ENCODE peak calls at places on chromosomes 3 and 15, in four cellular contexts. F, P, O and V are unnamed samples.

GRCh38 chr3:46860381-46861292 is 2.6 kb downstream of the MYL3 start:
- DNase-seq in F (no peak), P (no peak), O (no peak), V (peak)

GRCh38 chr15:56495050-56495449 is 30.1 kb upstream of the MNS1 start:
- DNase-seq in F (no peak), P (no peak), O (no peak), V (no peak)

GRCh38 chr3:77795013-77795412 is 755.1 kb downstream of the ROBO2 start:
- DNase-seq in F (no peak), P (no peak), O (no peak), V (peak)

GRCh38 chr3:169026543-169027181 is 636.9 kb downstream of the MECOM start:
- DNase-seq in F (no peak), P (no peak), O (no peak), V (no peak)

GRCh38 chr15:95259513-95259912 is 1028.2 kb downstream of the MCTP2 start:
- DNase-seq in F (peak), P (peak), O (no peak), V (peak)

GRCh38 chr3:184186902-184187207 is 856 bp downstream of the ABCF3 start:
- DNase-seq in F (no peak), P (no peak), O (no peak), V (no peak)

GRCh38 chr3:189530822-189531221 is 100.4 kb upstream of the TP63 start:
- DNase-seq in F (no peak), P (no peak), O (no peak), V (no peak)

GRCh38 chr3:139355502-139355901 is 11.7 kb downstream of the MRPS22 start:
- DNase-seq in F (no peak), P (no peak), O (no peak), V (no peak)

GRCh38 chr3:159417761-159418160 is 570.9 kb upstream of the IL12A start:
- DNase-seq in F (no peak), P (no peak), O (no peak), V (no peak)

GRCh38 chr3:71127463-71128243 is 455.9 kb downstream of the FOXP1 start:
- DNase-seq in F (no peak), P (no peak), O (no peak), V (no peak)

GRCh38 chr3:134381836-134382442 is 7.7 kb upstream of the AMOTL2 start:
- DNase-seq in F (peak), P (no peak), O (no peak), V (no peak)

GRCh38 chr15:32700501-32701150 is 17.2 kb upstream of the GREM1 start:
- DNase-seq in F (no peak), P (no peak), O (no peak), V (peak)

GRCh38 chr3:24137354-24137753 is 192.3 kb downstream of the NR1D2 start:
- DNase-seq in F (no peak), P (no peak), O (no peak), V (no peak)

GRCh38 chr3:194691481-194692281 is 6.0 kb downstream of the FAM43A start:
- DNase-seq in F (no peak), P (no peak), O (no peak), V (no peak)

DNA sequence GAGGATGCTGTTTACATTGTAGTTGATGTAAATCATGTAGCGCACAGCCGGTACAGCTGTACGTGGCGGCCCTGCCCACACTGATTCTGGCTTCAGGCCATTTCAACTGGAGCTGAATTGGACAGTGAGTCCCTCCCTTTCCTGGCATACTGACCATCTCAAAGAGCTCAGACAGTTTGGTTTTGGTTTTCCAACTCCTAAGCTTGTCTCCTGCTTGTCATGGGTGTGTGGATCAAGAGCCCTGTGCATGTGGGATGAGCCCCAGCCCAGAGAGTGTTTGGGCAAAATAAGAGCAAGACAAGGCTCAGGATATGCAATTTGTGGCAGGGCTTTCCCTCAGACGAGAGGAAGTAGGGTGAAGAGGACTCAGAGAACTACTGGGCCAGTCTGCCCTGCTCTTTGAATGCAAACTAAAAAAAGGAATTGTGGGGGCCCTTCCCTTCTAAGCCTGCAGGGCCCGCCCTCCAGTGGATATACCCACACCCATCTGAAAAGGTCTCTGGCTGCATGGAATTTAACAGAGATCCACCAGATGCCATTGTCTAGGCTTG is 13.3 kb downstream of the ITGA11 start:
- DNase-seq in F (peak), P (no peak), O (no peak), V (no peak)
- H3K4me3 ChIP-seq in F (no peak), P (no peak), O (no peak), V (no peak)

GRCh38 chr3:128122013-128122412 is 1.6 kb downstream of the RUVBL1 start:
- DNase-seq in F (no peak), P (no peak), O (no peak), V (no peak)
- H3K4me3 ChIP-seq in F (no peak), P (peak), O (no peak), V (no peak)

DNA sequence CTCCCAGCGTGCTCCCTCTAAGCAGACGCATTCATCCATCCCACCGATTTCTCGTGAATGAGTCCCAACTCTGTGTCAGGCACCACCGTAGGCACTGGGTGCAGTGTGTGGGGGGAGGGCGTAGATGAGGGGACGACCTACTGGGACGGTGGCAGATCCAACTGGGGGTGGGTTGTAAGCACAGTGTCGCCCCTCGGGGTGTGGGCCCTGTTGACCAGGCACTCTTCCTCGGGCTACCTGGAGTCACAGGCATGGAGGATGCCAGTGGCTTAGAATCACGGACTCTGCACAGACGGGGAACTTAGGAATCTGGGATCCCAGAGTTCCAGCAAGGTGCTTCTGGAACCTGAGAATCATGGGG is 66.2 kb downstream of the SLC6A6 start:
- DNase-seq in F (no peak), P (no peak), O (no peak), V (no peak)
- H3K4me3 ChIP-seq in F (no peak), P (no peak), O (no peak), V (no peak)

DNA sequence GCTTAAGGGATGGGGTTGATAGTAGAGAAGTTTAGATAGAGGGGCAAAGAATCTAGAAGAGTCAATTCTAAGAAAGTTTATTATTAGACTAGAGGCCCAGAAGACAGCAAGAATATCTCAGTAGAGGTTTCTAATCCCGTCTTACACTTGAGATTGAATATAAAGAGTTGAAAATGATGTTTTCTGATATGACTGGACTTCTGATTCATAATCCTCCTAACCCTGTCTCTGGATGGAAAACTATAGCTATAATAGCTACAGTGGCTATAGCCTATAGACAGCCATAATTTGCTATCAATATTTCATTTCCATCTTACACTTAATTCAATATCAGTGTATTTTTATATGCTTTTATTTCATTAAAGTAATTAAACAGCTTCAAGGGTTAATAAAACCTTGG is 60.0 kb downstream of the GAP43 start:
- DNase-seq in F (no peak), P (no peak), O (no peak), V (no peak)
- H3K4me3 ChIP-seq in F (no peak), P (no peak), O (no peak), V (no peak)

GRCh38 chr15:97235285-97235985 is 725.1 kb upstream of the ARRDC4 start:
- DNase-seq in F (no peak), P (peak), O (no peak), V (peak)
- H3K4me3 ChIP-seq in F (no peak), P (no peak), O (no peak), V (no peak)

GRCh38 chr15:62391565-62392262 is 226.6 kb upstream of the C2CD4B start:
- DNase-seq in F (no peak), P (peak), O (no peak), V (peak)

GRCh38 chr15:62392411-62392810 is 227.3 kb upstream of the C2CD4B start:
- DNase-seq in F (peak), P (no peak), O (no peak), V (peak)

GRCh38 chr15:62390793-62391543 is 225.9 kb upstream of the C2CD4B start:
- DNase-seq in F (peak), P (peak), O (no peak), V (peak)

GRCh38 chr15:62394079-62394478 is 229.0 kb upstream of the C2CD4B start:
- DNase-seq in F (no peak), P (no peak), O (no peak), V (no peak)

GRCh38 chr15:62393196-62393595 is 228.1 kb upstream of the C2CD4B start:
- DNase-seq in F (no peak), P (no peak), O (no peak), V (no peak)
- H3K4me3 ChIP-seq in F (no peak), P (no peak), O (no peak), V (no peak)